ENCODE peak calls at places on chromosomes 13 and 19, in nine cellular contexts. N is activated naive CD4-positive, alpha-beta T cell treated with anti-CD3 and anti-CD28 coated beads for 36 hours; Q is KG1; G is IMR-90; I is stimulated activated CD8-positive, alpha-beta memory T cell treated with anti-CD3 and anti-CD28 coated beads, Interleukin-15, amount 100 ng/mL, for 1 hour; M is endothelial cell of umbilical vein; E is posterior vena cava; F is activated T-cell treated with anti-CD3 and anti-CD28 coated beads for 1 hour; U is WTC11. C is an unnamed sample.

GRCh38 chr19:44846455-44847143 is 502 bp downstream of the NECTIN2 start:
- DNase-seq in I (no peak), G (no peak), U (peak), F (no peak), M (peak), Q (no peak), E (no peak), N (no peak), C (peak)

GRCh38 chr19:52959613-52960295 is 2.9 kb downstream of the ZNF816 start:
- DNase-seq in G (no peak), N (no peak), F (no peak), I (no peak), U (no peak), Q (no peak), E (no peak), M (no peak), C (no peak)

GRCh38 chr19:50001775-50002174 is 23.4 kb downstream of the VRK3 start:
- DNase-seq in N (no peak), F (no peak), I (no peak), G (no peak), M (no peak), U (no peak), Q (no peak), E (no peak), C (no peak)

GRCh38 chr13:113417836-113418721 is 35.2 kb downstream of the ADPRHL1 start:
- DNase-seq in E (no peak), G (no peak), Q (no peak), M (no peak), N (no peak), F (no peak), U (no peak), I (no peak), C (no peak)

GRCh38 chr13:91986771-91987515 is 588.5 kb downstream of the GPC5 start:
- DNase-seq in Q (no peak), I (no peak), E (no peak), M (no peak), N (no peak), U (no peak), F (no peak), G (no peak), C (no peak)

GRCh38 chr19:19747357-19748220 is 14.7 kb upstream of the ZNF14 start:
- DNase-seq in M (no peak), U (no peak), F (no peak), E (no peak), I (no peak), G (no peak), Q (no peak), N (no peak), C (no peak)

GRCh38 chr19:18450934-18451836 is 13.3 kb upstream of the ISYNA1 start:
- DNase-seq in E (peak), F (peak), U (peak), Q (peak), M (peak), G (peak), N (peak), I (peak), C (peak)

GRCh38 chr13:22866221-22866620 is 314.6 kb upstream of the SGCG start:
- DNase-seq in Q (no peak), E (no peak), G (no peak), M (no peak), U (no peak), N (no peak), F (no peak), I (no peak), C (no peak)

GRCh38 chr19:5207806-5208205 is 132.8 kb downstream of the PTPRS start:
- DNase-seq in M (no peak), U (no peak), F (no peak), I (no peak), G (no peak), N (no peak), Q (no peak), E (no peak), C (no peak)

GRCh38 chr13:44169018-44169909 is 204.4 kb upstream of the SERP2 start:
- DNase-seq in I (no peak), F (no peak), Q (no peak), U (no peak), M (no peak), E (no peak), G (peak), N (no peak), C (no peak)

GRCh38 chr13:93752506-93752905 is 525.9 kb downstream of the GPC6 start:
- DNase-seq in E (no peak), U (no peak), I (no peak), N (no peak), Q (no peak), F (no peak), M (no peak), G (no peak), C (no peak)

C was measured in foreskin fibroblast.